ENCODE peak calls at places on chromosomes 3 and 15, in four cellular contexts. I, V, D and N are unnamed samples.

GRCh38 chr15:64732156-64732860 is 43.1 kb downstream of the RBPMS2 start:
- DNase-seq in D (peak; percentile 85), V (no peak), I (no peak), N (no peak)

GRCh38 chr3:160564205-160564922 is 1.0 kb downstream of the KPNA4 start:
- DNase-seq in I (no peak), V (peak; percentile 22), D (peak; percentile 10), N (peak; percentile 21)

GRCh38 chr15:78944669-78945407 is at the start of gene CTSH:
- DNase-seq in I (peak; percentile 90), D (peak; percentile 84), V (peak; percentile 90), N (peak; percentile 91)

GRCh38 chr3:27025718-27026117 is 343.5 kb downstream of the NEK10 start:
- DNase-seq in V (no peak), I (peak; percentile 14), D (no peak), N (no peak)

GRCh38 chr3:126146034-126146433 is 34.4 kb downstream of the ALDH1L1 start:
- DNase-seq in I (no peak), D (no peak), V (no peak), N (no peak)

GRCh38 chr3:120198305-120198878 is 86.6 kb downstream of the GPR156 start:
- DNase-seq in I (no peak), V (peak; percentile 1), D (peak; percentile 8), N (no peak)

GRCh38 chr3:122084795-122085194 is 29.6 kb downstream of the CD86 start:
- DNase-seq in V (no peak), I (no peak), D (no peak), N (no peak)

GRCh38 chr3:172138031-172138538 is 98.7 kb downstream of the FNDC3B start:
- DNase-seq in V (no peak), D (no peak), I (no peak), N (no peak)

DNA sequence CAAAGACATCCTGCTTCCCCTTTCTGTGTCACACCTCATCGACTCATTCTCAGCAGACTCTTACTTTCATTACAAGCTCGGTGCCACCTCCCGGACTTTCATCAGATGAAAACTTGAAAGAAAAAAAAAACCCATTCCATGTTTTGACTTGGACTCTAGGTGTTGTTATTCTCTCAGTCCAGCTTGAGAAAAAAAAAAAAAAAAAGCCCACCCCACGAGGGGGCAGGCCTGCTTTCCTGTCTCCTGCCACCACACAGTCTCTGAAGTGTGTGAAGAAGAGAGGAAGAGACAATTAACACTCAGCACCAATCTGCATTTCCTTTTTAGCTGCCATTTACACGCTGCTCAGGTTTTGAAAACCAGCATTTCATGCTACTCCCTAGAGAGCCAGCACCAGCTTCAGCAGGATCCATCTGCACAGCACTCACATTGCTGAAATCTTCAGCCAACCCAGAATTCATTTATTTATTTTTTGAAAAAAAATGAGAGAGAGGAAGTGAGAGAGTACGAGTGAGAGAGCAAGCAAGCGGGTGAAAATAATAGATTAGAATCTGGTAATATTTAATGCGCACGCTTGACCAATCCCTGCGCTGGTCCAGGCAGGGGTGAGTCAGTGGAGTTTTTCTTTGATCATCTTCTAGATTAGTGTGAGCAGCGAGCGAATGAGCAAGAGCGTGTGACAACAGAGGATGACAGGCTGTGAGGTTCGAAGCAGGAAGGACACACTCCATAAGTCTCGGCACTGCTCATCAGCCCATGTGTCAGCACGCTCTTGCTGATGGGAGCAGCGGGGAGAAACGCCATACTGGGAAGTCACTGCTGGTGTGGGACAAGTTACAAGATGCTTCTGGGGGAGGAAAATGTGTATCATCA is 23.5 kb downstream of the ZNF80 start:
- DNase-seq in V (peak; percentile 1), I (no peak), D (no peak), N (peak; percentile 36)
- TF ChIP-seq ELF4 in V (no peak), I (no peak), D (no peak), N (no peak)

DNA sequence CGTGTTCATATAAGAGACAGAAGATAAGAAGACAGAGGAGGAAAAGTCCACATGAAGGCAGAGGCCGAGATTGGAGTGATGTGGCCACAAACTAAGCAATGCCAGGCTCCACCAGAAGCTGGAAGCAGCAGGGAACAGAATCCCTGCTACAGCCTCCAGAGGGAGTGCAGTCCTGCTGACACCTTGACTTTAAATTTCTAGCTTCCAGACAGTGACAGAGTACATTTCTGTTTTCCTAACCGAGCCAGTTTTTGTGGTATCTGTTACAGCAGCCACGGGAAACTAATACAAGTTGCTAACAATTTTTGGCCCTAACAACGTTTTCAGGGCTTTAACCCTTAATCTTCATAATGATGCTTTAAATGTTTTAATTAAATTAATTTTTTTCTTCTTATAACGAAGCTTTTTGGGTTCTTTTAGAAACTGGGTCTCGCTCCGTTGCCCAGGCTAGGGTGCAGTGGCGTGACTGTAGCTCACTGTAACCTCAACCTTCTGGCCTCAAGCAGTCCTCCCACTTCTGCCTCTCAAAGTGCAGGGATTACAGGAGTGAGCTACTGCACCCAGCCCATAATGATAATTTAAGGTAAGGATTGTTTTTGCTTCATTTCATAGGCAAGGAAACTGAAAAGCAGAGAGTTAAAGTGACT is 202.3 kb upstream of the PROK2 start:
- DNase-seq in V (peak; percentile 21), I (peak; percentile 21), D (peak; percentile 7), N (peak; percentile 19)
- TF ChIP-seq ELF4 in V (no peak), I (no peak), D (no peak), N (no peak)

GRCh38 chr3:11845661-11846060 is 1.0 kb downstream of the TAMM41 start:
- DNase-seq in V (peak; percentile 39), D (no peak), I (no peak), N (peak; percentile 17)
- TF ChIP-seq ELF4 in V (no peak), D (no peak), I (no peak), N (no peak)

DNA sequence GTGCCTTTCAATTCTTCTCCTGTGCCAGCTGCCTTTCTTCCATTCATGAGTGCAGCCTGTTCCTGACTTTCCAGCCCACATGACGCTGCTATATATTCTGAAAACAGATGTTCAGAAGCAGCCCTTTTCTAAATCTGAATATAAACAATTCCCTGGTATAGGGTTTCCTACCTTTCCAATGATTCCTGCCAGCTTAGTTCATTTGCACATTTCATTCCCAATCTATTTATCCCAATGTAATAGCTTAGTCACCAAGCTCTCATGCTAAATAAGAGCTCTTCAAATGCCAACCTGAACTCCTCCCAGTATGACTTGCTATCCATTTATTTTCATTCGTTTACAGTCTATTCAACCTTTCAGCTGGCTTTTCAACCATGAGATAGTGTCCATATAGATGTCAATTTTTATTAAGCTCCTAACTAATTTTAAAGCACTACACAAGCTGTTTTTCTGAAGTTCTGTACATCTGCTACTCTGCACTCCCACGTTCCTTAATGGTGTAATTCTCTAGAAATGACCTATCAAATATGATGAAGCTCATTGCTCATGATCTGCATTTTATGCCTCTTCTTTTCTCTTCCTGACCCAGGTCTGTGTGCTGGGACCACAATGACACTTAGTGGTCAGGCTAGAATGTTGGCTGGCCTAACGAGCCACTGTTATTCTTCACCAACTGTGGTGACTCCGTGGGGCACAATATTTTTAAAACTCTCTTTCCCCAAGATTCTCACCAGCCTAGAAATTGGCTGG is 605.0 kb upstream of the TBL1XR1 start:
- DNase-seq in D (no peak), V (no peak), I (no peak), N (no peak)
- TF ChIP-seq ELF4 in D (no peak), V (no peak), I (no peak), N (no peak)

DNA sequence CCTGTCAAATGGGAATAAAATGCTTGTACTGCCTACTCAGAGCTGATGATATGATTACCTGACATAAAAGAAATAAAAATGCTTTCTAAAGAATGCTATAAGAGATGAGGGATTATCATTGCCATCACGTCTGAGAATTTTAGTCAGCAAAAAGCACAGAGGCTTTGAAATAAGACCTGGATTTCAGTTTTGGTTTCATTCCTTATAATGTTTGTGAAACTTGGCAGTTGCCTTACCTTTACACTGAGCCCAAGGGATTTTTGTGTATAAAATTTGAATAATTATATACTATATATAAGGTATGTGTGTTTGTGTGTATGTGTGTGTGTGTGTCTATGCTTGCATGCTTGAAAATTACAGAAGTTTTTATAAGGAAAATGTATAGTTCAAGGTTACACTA is 634.8 kb upstream of the BCHE start:
- DNase-seq in D (no peak), I (no peak), V (no peak), N (no peak)
- TF ChIP-seq ELF4 in D (no peak), I (no peak), V (no peak), N (no peak)

GRCh38 chr3:31541102-31541501 is 8.4 kb downstream of the STT3B start:
- DNase-seq in I (no peak), D (no peak), V (no peak), N (no peak)

GRCh38 chr3:31546152-31546551 is 13.4 kb downstream of the STT3B start:
- DNase-seq in V (no peak), I (no peak), D (no peak), N (no peak)

GRCh38 chr3:31542246-31542645 is 9.5 kb downstream of the STT3B start:
- DNase-seq in V (no peak), D (no peak), I (no peak), N (no peak)

GRCh38 chr3:31544634-31545033 is 11.9 kb downstream of the STT3B start:
- DNase-seq in D (peak; percentile 16), I (no peak), V (peak; percentile 81), N (no peak)

GRCh38 chr3:31543375-31543774 is 10.7 kb downstream of the STT3B start:
- DNase-seq in D (no peak), I (no peak), V (no peak), N (no peak)
- TF ChIP-seq ELF4 in D (no peak), I (no peak), V (no peak), N (no peak)

DNA sequence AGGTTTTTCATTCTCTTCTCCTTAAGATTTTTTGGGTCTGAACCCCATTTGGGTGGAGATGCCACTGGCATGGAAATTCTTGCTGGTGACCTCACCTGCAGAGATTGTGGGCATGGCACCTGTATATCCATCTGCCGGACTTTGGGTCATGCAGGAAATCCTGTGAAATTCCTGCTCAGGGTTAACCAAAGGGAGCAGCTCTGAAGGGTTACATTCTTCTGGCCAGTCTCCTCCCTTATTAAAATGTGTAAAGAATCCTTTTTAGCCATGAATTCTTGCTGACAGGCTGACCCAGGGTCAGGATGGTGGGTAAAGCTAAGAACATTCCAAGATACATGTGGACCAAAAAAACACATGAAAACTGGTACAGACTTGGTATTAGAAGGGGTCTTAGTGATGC is 27.4 kb downstream of the ARHGEF26 start:
- DNase-seq in D (no peak), I (no peak), V (no peak), N (no peak)
- TF ChIP-seq ELF4 in D (no peak), I (no peak), V (no peak), N (no peak)

GRCh38 chr3:18559323-18559972 is 134.3 kb upstream of the SATB1 start:
- DNase-seq in D (peak; percentile 9), I (peak; percentile 34), V (peak; percentile 9), N (peak; percentile 58)
- TF ChIP-seq ELF4 in D (no peak), I (no peak), V (no peak), N (no peak)

GRCh38 chr15:80445300-80446041 is 41.3 kb downstream of the ARNT2 start:
- DNase-seq in D (no peak), I (no peak), V (no peak), N (no peak)

GRCh38 chr15:80449825-80450224 is 45.6 kb downstream of the ARNT2 start:
- DNase-seq in D (no peak), V (no peak), I (no peak), N (no peak)

GRCh38 chr15:80440024-80440423 is 35.8 kb downstream of the ARNT2 start:
- DNase-seq in D (no peak), I (no peak), V (no peak), N (no peak)

GRCh38 chr15:80442728-80443403 is 38.7 kb downstream of the ARNT2 start:
- DNase-seq in D (no peak), I (no peak), V (no peak), N (no peak)

GRCh38 chr15:80444680-80445251 is 40.6 kb downstream of the ARNT2 start:
- DNase-seq in V (no peak), D (no peak), I (no peak), N (no peak)
- TF ChIP-seq ELF4 in V (no peak), D (no peak), I (no peak), N (no peak)